ENCODE peak calls at places on chromosomes 1 and 21, in eight cellular contexts. T is right lobe of liver; R is small intestine; P is IMR-90; G is mesenchymal stem cell; Y is effector memory CD4-positive, alpha-beta T cell; L is Panc1; K is thoracic aorta. U is an unnamed sample.

GRCh38 chr1:162856260-162856659 is 4.7 kb downstream of the CCDC190 start:
- DNase-seq in L (no peak), R (no peak), Y (no peak), G (peak), K (no peak), P (peak), T (no peak), U (peak)

GRCh38 chr1:6646499-6647148 is 22.0 kb downstream of the THAP3 start:
- DNase-seq in Y (no peak), K (no peak), L (no peak), T (no peak), G (peak), R (peak), P (peak), U (peak)

GRCh38 chr1:239979469-239979868 is 112.2 kb upstream of the FMN2 start:
- DNase-seq in K (no peak), T (no peak), R (no peak), L (no peak), G (no peak), Y (no peak), P (no peak), U (no peak)

GRCh38 chr1:27574871-27575831 is 28.8 kb downstream of the AHDC1 start:
- DNase-seq in Y (no peak), P (peak), K (no peak), R (peak), G (peak), T (no peak), L (no peak), U (peak)

GRCh38 chr1:185441608-185442007 is 124.6 kb upstream of the IVNS1ABP start:
- DNase-seq in R (peak), K (no peak), L (no peak), P (peak), G (peak), T (no peak), Y (no peak), U (peak)

GRCh38 chr1:79899914-79900313 is 893.4 kb upstream of the ADGRL4 start:
- DNase-seq in P (peak), Y (no peak), T (no peak), L (no peak), R (no peak), G (peak), K (no peak), U (peak)

GRCh38 chr21:36104306-36105300 is 30.3 kb upstream of the CBR3 start:
- DNase-seq in R (peak), L (no peak), G (peak), Y (no peak), T (peak), P (peak), K (no peak), U (peak)

GRCh38 chr1:220347654-220348175 is 75.5 kb upstream of the RAB3GAP2 start:
- DNase-seq in G (no peak), K (no peak), Y (no peak), T (no peak), R (no peak), L (no peak), P (no peak), U (no peak)

GRCh38 chr21:35048706-35049617 is at the start of gene RUNX1:
- DNase-seq in K (no peak), G (peak), L (no peak), R (peak), Y (peak), P (peak), T (no peak), U (peak)

DNA sequence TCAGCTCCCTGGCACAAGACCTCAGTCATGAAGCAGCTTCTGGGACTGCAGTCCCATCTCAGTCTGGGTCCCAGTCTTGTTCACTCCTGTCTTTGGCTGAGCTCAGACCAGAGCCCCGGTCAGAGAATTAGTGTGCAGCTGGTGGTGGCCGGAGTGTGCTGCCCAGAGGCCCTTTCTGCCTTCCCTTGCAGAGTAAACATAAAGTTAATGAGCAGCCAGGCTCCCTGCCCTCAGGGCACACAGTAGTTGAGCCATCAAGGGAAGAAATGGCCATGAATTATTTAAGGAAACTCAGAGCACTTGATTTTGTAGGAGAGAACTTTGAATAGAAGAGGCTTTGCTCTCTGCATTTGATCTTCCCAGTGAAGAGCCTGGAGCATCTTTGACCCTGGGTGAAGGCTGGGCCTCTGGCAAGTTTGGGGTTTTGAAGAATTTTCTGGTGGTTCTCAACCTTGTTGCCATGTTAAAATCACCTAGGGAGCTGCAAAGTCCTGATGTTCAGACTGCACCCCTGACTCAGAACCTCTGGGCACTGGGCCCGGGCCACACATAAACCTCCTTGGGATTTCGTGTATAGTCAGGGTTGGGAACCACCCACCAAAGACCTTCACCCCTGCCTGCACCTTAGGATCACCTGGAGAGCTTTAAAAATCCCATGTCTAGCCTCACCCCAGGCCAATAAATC is 26.4 kb upstream of the SELENON start:
- DNase-seq in G (peak), P (peak), L (no peak), T (peak), K (no peak), Y (no peak), R (peak), U (no peak)
- H3K4me3 ChIP-seq in G (no peak), P (no peak), L (no peak), T (no peak), K (no peak), Y (no peak), R (no peak), U (no peak)

DNA sequence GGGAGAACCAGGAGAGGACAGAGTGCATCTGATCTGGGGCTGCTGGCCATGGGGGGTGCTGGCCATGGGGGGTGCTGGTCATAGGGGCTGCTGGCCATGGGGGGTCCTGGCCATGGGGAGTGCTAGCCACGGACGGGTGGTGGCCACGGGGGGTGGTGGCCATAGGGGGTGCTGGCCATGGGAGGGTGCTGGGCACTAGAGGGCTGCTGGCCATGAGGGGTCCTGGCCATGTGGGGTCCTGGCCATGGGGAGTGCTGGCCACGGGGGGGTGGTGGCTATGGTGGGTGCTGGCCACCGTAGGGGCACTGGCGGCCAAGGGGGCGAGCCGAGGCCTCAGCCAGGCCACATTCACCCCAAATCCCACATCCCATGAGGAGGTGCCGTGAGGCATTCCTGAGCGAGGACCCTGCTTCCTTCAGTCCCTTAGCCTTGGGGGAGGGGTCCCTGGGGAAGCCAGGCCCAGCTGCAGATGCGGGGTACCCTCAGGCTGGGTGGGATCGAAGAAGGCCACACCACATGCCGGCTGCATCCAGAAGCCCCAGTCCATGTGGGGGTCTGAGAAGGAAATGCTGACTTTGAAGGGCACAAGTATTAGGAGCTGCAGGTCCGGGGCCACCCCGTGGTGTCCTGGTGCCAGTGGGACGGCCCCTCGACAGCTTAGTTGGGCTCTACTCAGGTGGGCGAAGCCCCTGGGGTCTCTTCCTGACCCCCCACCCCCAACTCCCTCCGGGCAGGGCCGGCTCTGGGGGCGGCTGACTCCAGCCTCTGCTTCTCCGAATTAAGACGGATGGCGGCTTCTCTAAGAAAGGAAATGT is 61.9 kb upstream of the TTC34 start:
- DNase-seq in P (no peak), L (no peak), R (no peak), Y (no peak), G (no peak), K (no peak), T (no peak), U (no peak)
- H3K4me3 ChIP-seq in P (no peak), L (no peak), R (no peak), Y (no peak), G (no peak), K (no peak), T (no peak), U (no peak)

GRCh38 chr1:75135829-75136142 is 1.6 kb downstream of the LHX8 start:
- DNase-seq in Y (no peak), T (no peak), P (no peak), L (no peak), R (no peak), K (no peak), G (no peak), U (no peak)
- H3K4me3 ChIP-seq in Y (no peak), T (no peak), P (no peak), L (no peak), R (no peak), K (peak), G (no peak), U (no peak)

DNA sequence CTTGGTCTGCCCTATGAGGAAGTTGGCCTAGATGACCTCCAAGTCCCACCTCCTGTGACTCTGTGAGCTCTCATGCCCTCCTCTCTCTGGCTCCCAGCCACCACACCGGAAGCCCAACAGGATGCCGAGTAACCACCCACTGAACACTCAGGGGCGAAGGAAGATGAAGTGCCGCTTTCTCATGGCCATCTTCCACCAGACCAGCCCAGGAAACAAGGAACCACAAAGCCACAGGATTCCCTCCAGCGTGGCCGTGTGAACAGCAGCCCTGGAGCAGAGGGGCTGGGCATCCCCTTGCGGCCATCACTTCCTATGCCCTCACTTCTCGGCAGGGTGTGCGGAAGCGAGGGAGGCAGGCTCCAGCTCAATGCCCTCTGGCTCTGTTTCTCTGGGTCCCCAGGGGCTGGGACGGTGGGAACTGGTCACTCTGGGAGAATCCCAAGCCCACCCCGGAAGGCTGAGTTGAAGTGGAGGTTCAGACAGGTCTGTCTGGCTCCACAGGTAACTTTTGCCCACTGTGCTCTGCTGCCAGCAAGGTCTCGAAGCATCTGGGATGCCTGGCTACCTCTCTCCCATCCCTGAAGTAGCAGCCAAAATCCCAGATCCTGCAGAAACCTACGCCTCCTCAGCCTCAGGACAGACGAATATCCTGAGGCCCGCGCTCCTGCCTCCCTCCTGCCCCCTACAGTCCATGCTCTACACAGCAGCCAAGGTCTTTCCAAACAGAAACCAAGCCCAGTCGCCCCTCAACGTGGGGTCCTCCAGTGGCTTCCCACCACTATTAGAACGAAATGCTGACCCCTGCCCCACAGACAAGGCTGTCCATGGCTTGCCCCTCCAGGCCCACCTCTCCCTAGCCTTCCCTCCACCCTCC is 44.2 kb upstream of the ECE1 start:
- DNase-seq in R (peak), Y (peak), L (no peak), P (peak), T (peak), K (peak), G (peak), U (peak)
- H3K4me3 ChIP-seq in R (no peak), Y (peak), L (peak), P (peak), T (no peak), K (peak), G (peak), U (peak)

GRCh38 chr1:200874694-200875093 is 1.9 kb downstream of the GPR25 start:
- DNase-seq in Y (no peak), L (no peak), G (no peak), K (no peak), T (no peak), R (no peak), P (no peak), U (no peak)

GRCh38 chr1:200873671-200874397 is 1.1 kb downstream of the GPR25 start:
- DNase-seq in Y (no peak), K (no peak), T (no peak), P (no peak), G (no peak), R (no peak), L (no peak), U (no peak)

GRCh38 chr1:200869753-200870391 is 2.9 kb upstream of the GPR25 start:
- DNase-seq in G (no peak), T (no peak), P (no peak), L (no peak), R (no peak), Y (no peak), K (no peak), U (no peak)

GRCh38 chr1:200873116-200873670 is 412 bp downstream of the GPR25 start:
- DNase-seq in Y (no peak), P (no peak), R (no peak), L (no peak), G (no peak), T (no peak), K (no peak), U (no peak)

DNA sequence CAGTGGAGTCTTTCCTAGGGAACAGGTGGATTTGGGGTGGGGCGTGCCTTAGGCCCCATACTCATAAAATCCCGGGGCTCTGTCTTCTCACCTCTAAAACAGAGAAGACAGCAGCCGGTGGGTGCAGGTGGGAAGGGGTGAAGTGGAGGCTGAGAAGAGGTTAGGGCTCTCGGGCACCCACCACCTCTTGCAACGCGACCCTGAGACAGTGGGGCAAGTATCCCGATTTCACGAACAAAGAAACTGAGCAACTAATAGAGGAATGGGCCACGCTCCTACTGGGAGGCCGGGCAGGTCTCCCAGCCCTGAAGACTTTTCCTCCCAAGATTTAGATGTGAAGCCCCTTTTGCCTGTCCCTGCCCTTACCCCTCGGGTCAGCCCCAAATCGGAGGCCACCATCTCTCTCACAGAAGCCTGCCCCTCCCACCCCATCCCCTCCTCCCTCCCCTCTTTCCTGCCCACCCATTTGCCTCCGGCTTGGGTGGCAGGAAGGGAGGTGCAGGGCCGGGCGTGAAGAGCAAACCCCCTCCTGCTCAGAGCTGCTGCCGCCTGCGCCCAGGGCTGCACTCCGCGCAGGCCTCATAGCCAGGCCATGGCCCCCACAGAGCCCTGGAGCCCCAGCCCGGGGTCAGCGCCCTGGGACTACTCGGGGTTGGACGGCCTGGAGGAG is at the start of gene GPR25:
- DNase-seq in Y (no peak), G (no peak), T (no peak), P (no peak), K (no peak), L (no peak), R (no peak), U (no peak)
- H3K4me3 ChIP-seq in Y (peak), G (no peak), T (no peak), P (no peak), K (peak), L (no peak), R (no peak), U (no peak)

GRCh38 chr21:42061195-42061865 is 9.8 kb upstream of the UMODL1 start:
- DNase-seq in L (no peak), R (no peak), G (no peak), Y (no peak), K (no peak), T (no peak), P (no peak), U (no peak)
- H3K4me3 ChIP-seq in L (no peak), R (no peak), G (no peak), Y (peak), K (no peak), T (no peak), P (no peak), U (no peak)

GRCh38 chr21:21898801-21899200 is 900.6 kb downstream of the NCAM2 start:
- DNase-seq in P (peak), Y (no peak), L (no peak), R (no peak), G (no peak), T (no peak), K (no peak), U (no peak)
- H3K4me3 ChIP-seq in P (no peak), Y (no peak), L (no peak), R (no peak), G (no peak), T (no peak), K (no peak), U (no peak)

U was measured in fibroblast of pulmonary artery.